ENCODE peak calls at places on chromosome 11, in seven cellular contexts. H is A549, T is sigmoid colon, P is stomach, L is ovary, V is adrenal gland, O is heart left ventricle. N is an unnamed sample. For H3K4me1, the result is how much of the 10 kb centered on the place peaks cover.

GRCh38 chr11:14451825-14452224 is 47.8 kb downstream of the COPB1 start:
- DNase-seq in P (no peak), H (no peak), T (no peak), O (no peak), V (no peak), L (no peak), N (no peak)

GRCh38 chr11:71470956-71471355 is 18.0 kb downstream of the NADSYN1 start:
- DNase-seq in V (no peak), T (peak), P (no peak), L (no peak), H (no peak), O (no peak), N (no peak)

GRCh38 chr11:71568707-71569349 is 3.5 kb downstream of the KRTAP5-10 start:
- DNase-seq in V (peak), T (peak), O (no peak), H (no peak), P (no peak), L (no peak), N (no peak)

GRCh38 chr11:130612291-130612802 is 163.9 kb downstream of the ADAMTS15 start:
- DNase-seq in O (no peak), H (peak), V (peak), T (no peak), P (no peak), L (no peak), N (no peak)

GRCh38 chr11:118659314-118659939 is 20.0 kb downstream of the TREH start:
- DNase-seq in V (peak), P (peak), L (peak), O (peak), T (peak), H (peak), N (peak)

GRCh38 chr11:86162257-86162656 is 82.3 kb upstream of the EED start:
- DNase-seq in L (peak), O (peak), T (peak), H (no peak), V (peak), P (no peak), N (peak)

GRCh38 chr11:59520741-59521140 is 9.4 kb downstream of the OR4D9 start:
- DNase-seq in L (no peak), H (no peak), O (no peak), P (no peak), T (no peak), V (no peak), N (no peak)

GRCh38 chr11:86726118-86726748 is 53.8 kb upstream of the ME3 start:
- DNase-seq in H (no peak), T (no peak), L (no peak), V (no peak), P (no peak), O (no peak), N (no peak)

GRCh38 chr11:131717616-131718015 is 347.2 kb downstream of the NTM start:
- DNase-seq in T (no peak), L (no peak), H (no peak), O (no peak), P (no peak), V (no peak), N (no peak)

GRCh38 chr11:115736146-115736545 is 231.9 kb upstream of the CADM1 start:
- DNase-seq in O (no peak), L (no peak), T (no peak), V (no peak), H (no peak), P (no peak), N (no peak)

GRCh38 chr11:11968511-11969280 is 39.7 kb downstream of the DKK3 start:
- DNase-seq in T (peak), H (no peak), L (no peak), P (no peak), V (no peak), O (no peak), N (no peak)

GRCh38 chr11:125267548-125267947 is 103.0 kb downstream of the PKNOX2 start:
- DNase-seq in T (no peak), L (no peak), H (no peak), O (no peak), V (no peak), P (no peak), N (no peak)

GRCh38 chr11:134071306-134071705 is 2.4 kb downstream of the JAM3 start:
- DNase-seq in O (no peak), V (no peak), H (no peak), T (no peak), L (no peak), P (no peak), N (no peak)

GRCh38 chr11:1943977-1944376 is 3.2 kb upstream of the MRPL23 start:
- DNase-seq in T (peak), O (peak), L (peak), P (no peak), V (no peak), H (no peak), N (peak)

GRCh38 chr11:88051386-88051785 is 123.9 kb downstream of the RAB38 start:
- DNase-seq in T (no peak), H (no peak), V (no peak), L (no peak), O (no peak), P (no peak), N (no peak)

GRCh38 chr11:116473236-116473769 is 299.5 kb downstream of the BUD13 start:
- DNase-seq in P (no peak), H (no peak), T (no peak), L (no peak), O (no peak), V (no peak), N (no peak)

GRCh38 chr11:120945042-120945441 is 78.9 kb upstream of the TBCEL start:
- DNase-seq in V (no peak), T (no peak), P (no peak), H (no peak), O (no peak), L (no peak), N (no peak)

GRCh38 chr11:360326-361280 is 8.7 kb upstream of the B4GALNT4 start:
- DNase-seq in T (peak), H (no peak), V (no peak), O (no peak), P (no peak), L (no peak), N (peak)

GRCh38 chr11:10407055-10407454 is 48.0 kb upstream of the AMPD3 start:
- DNase-seq in O (no peak), H (peak), T (no peak), P (no peak), L (no peak), V (no peak), N (no peak)

GRCh38 chr11:82794490-82794889 is 60.8 kb upstream of the FAM181B start:
- DNase-seq in L (no peak), T (no peak), O (no peak), V (no peak), H (no peak), P (no peak), N (no peak)

GRCh38 chr11:95277868-95278267 is 46.9 kb upstream of the SESN3 start:
- DNase-seq in V (no peak), H (no peak), L (no peak), P (no peak), O (no peak), T (no peak), N (no peak)

GRCh38 chr11:76763573-76764348 is 19.4 kb upstream of the TSKU start:
- DNase-seq in T (no peak), L (no peak), H (no peak), O (peak), V (no peak), P (no peak), N (no peak)

GRCh38 chr11:8038393-8038792 is 42.6 kb upstream of the TUB start:
- DNase-seq in T (no peak), O (no peak), L (no peak), P (no peak), V (peak), H (no peak), N (no peak)

GRCh38 chr11:17992916-17993315 is 19.9 kb downstream of the SERGEF start:
- DNase-seq in P (no peak), T (no peak), O (no peak), L (no peak), V (no peak), H (no peak), N (no peak)

GRCh38 chr11:120344302-120345004 is 8.2 kb downstream of the ARHGEF12 start:
- DNase-seq in P (no peak), L (no peak), O (no peak), V (no peak), H (no peak), T (no peak), N (no peak)

GRCh38 chr11:59944761-59945160 is 6.5 kb downstream of the OOSP1 start:
- DNase-seq in O (no peak), L (no peak), T (no peak), P (no peak), V (no peak), H (no peak), N (no peak)

GRCh38 chr11:14774738-14775137 is 117.3 kb downstream of the CYP2R1 start:
- DNase-seq in V (no peak), L (no peak), H (no peak), O (no peak), T (no peak), P (no peak), N (no peak)

GRCh38 chr11:64874841-64875240 is 3.6 kb downstream of the EHD1 start:
- DNase-seq in H (no peak), T (no peak), V (no peak), O (no peak), P (no peak), L (no peak), N (no peak)
- TF ChIP-seq POLR2A in H (no peak), T (no peak), V (no peak), O (no peak), P (no peak), L (no peak), N (no peak)

DNA sequence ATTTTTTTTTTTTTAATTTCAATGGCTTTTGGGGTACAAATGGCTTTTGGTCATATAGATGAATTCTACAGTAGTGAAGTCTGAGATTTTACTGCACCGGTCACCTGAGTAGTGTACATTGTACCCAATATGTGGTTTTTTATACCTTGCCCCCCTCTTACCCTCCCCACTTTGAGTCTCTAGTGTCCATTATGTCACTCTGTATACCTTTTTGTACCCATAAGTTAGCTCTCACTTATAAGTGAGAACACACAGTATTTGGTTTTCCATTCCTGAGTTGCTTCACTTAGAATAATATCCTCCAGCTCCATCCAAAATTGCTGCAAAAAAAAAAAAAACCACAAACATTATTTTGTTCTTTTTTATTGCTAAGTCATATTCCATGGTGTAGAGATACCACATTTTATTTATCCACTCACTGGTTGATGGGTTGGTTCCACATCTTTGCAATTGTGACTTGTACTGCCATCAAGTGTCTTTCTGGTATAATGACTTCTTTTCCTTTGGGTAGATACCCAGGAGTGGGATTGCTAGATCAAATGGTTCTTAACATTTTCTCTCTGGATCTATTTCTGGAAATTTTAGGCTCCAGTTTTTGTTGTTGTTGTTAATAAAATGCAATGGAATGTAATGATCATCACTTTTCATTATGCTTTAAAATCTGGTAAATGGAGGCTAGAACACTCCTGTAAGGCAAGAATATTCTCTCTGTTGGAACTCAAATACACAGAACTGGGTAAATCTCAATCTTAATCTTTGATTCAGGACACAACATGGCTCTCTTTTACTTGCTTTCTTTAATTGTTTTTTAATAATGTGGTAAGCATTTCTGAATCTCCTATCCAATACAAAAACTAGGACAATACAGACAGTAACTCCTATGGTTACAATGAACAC is 10.3 kb downstream of the NEAT1 start:
- DNase-seq in T (no peak), P (no peak), L (no peak), O (no peak), H (no peak), V (no peak), N (no peak)
- H3K4me1 ChIP-seq in T (half or more), P (half or more), L (under half), O (half or more), H (half or more), V (under half), N (under half)

GRCh38 chr11:69051381-69052342 is 2.9 kb downstream of the TPCN2 start:
- DNase-seq in L (no peak), O (no peak), P (no peak), V (peak), T (peak), H (no peak), N (peak)

GRCh38 chr11:69048056-69048717 is 545 bp upstream of the TPCN2 start:
- DNase-seq in L (no peak), T (no peak), O (no peak), V (no peak), P (no peak), H (no peak), N (no peak)

GRCh38 chr11:69050592-69051380 is 2.1 kb downstream of the TPCN2 start:
- DNase-seq in P (no peak), V (no peak), T (peak), L (no peak), O (no peak), H (no peak), N (no peak)

GRCh38 chr11:69049490-69049867 is 747 bp downstream of the TPCN2 start:
- DNase-seq in H (peak), T (no peak), V (no peak), L (no peak), O (no peak), P (no peak), N (no peak)

GRCh38 chr11:69048718-69049489 is at the start of gene TPCN2:
- DNase-seq in V (peak), P (peak), L (peak), O (peak), T (peak), H (peak), N (peak)
- TF ChIP-seq POLR2A in V (peak), P (no peak), L (peak), O (peak), T (peak), H (peak), N (peak)

GRCh38 chr11:123304828-123305530 is 109.9 kb upstream of the CLMP start:
- DNase-seq in T (no peak), O (peak), P (no peak), H (no peak), L (no peak), V (no peak), N (no peak)
- H3K4me1 ChIP-seq in T (under half), O (under half), P (under half), H (under half), L (under half), V (under half), N (under half)

GRCh38 chr11:27233654-27234042 is 129.4 kb downstream of the CCDC34 start:
- DNase-seq in T (no peak), P (no peak), V (no peak), O (no peak), L (no peak), H (no peak), N (no peak)

GRCh38 chr11:27231519-27231918 is 131.5 kb downstream of the CCDC34 start:
- DNase-seq in P (no peak), O (no peak), H (no peak), T (no peak), L (no peak), V (no peak), N (no peak)

GRCh38 chr11:27237641-27238040 is 125.4 kb downstream of the CCDC34 start:
- DNase-seq in P (no peak), L (no peak), T (peak), V (no peak), O (no peak), H (no peak), N (no peak)

GRCh38 chr11:27234961-27235360 is 128.1 kb downstream of the CCDC34 start:
- DNase-seq in L (no peak), P (no peak), V (no peak), T (no peak), H (no peak), O (no peak), N (no peak)

DNA sequence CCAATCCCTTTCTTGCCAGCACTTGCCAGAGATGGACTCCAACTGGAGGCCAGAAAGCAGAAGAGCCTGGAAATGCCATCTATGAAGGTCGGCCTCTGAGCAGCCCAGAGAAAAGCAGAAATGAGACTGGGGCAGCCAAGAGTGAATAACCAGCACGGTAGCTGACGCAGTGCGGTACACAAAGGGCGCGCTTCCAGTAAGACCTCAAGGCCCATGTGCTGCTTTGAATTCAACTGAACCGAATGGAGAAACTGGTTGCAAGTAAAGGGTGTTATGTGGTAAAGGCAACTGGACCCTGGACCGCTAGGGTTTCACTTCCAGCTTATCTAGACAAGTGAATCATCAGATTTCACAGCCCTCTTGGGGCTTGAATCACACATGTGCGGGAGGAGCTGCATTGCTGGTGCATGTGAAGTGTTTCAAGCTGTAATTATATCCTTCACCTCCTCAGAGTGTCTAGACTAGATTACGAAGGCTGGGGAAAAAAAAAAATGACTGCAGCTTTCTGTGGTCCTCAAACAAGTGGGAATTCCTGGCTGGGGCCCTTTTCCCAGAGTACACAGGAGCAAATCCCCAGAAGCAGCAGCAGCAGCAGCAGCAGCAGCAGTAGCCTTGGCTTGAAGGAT is 128.9 kb downstream of the CCDC34 start:
- DNase-seq in H (peak), V (peak), L (no peak), P (no peak), O (peak), T (peak), N (no peak)
- TF ChIP-seq POLR2A in H (no peak), V (no peak), L (no peak), P (no peak), O (no peak), T (no peak), N (no peak)

DNA sequence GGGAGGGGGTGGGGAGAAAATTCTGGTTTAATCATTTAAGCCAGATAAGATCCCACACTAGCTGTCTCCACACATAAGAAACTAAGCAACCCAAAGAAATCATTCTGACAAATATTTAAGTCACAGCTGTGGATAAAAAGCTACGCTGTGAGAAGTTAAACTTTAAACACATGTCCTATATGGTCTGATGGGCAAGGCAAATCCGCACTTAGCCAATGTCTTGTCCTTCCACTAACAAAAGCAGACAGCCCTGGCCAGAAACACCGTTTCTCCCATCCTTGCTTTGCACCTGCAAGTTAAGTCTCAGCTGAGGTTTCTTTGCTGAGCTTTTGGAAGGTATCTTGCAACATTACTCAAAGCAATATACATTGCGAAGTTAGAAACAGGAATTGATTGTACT is 68.0 kb downstream of the ETS1 start:
- DNase-seq in O (no peak), V (no peak), H (no peak), P (no peak), L (no peak), T (no peak), N (no peak)
- H3K4me1 ChIP-seq in O (under half), V (under half), H (half or more), P (half or more), L (under half), T (under half), N (under half)

GRCh38 chr11:67396258-67396581 is 4.4 kb downstream of the RAD9A start:
- DNase-seq in L (no peak), T (no peak), O (no peak), V (no peak), H (no peak), P (no peak), N (no peak)

GRCh38 chr11:67397536-67397935 is 4.1 kb downstream of the PPP1CA start:
- DNase-seq in V (no peak), T (no peak), H (no peak), L (no peak), P (no peak), O (no peak), N (no peak)

GRCh38 chr11:67398661-67399563 is 2.7 kb downstream of the PPP1CA start:
- DNase-seq in O (no peak), V (no peak), L (no peak), H (no peak), P (no peak), T (no peak), N (no peak)

GRCh38 chr11:67396587-67397398 is 4.9 kb downstream of the PPP1CA start:
- DNase-seq in L (no peak), H (no peak), P (no peak), O (no peak), T (peak), V (no peak), N (no peak)

DNA sequence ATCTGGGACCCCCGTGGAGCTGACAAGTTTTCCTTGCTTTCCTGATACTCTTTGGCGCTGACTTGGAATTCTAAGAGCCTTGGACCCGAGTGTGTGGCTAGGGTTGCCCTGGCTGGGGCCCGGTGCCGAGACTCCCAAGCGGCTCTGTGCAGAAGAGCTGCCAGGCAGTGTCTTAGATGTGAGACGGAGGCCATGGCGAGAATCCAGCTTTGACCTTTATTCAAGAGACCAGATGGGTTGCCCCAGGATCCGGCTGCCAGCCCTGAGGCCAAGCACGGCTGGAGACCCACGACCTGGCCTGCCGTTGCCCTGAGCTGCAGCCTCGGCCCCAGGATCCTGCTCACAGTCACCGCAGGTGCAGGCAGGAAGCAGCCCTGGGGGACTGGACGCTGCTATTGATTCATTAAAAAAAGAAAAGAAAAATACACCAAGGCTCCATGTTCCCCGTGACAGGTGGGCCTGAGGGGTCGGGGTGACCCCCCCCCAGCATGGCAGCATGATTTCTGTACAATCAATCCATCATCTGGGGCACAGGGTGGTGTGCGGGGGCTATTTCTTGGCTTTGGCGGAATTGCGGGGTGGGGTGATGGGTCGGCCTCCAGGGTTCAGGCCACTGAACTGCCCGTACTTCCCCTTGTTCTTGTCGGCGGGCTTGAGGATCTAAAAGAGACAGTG is 3.5 kb downstream of the PPP1CA start:
- DNase-seq in H (no peak), P (no peak), V (no peak), T (no peak), L (no peak), O (no peak), N (no peak)
- TF ChIP-seq POLR2A in H (no peak), P (no peak), V (no peak), T (no peak), L (no peak), O (no peak), N (no peak)

GRCh38 chr11:62505784-62506145 is 40.8 kb downstream of the AHNAK start:
- DNase-seq in V (no peak), P (no peak), T (no peak), L (peak), O (no peak), H (no peak), N (no peak)

GRCh38 chr11:62502030-62502730 is 44.4 kb downstream of the AHNAK start:
- DNase-seq in O (no peak), H (no peak), L (no peak), P (no peak), V (no peak), T (no peak), N (no peak)

GRCh38 chr11:62506413-62506940 is 40.1 kb downstream of the AHNAK start:
- DNase-seq in L (no peak), H (no peak), O (no peak), P (no peak), T (no peak), V (no peak), N (no peak)

GRCh38 chr11:62505112-62505783 is 41.4 kb downstream of the AHNAK start:
- DNase-seq in O (peak), H (no peak), P (no peak), T (peak), L (no peak), V (no peak), N (no peak)

GRCh38 chr11:62504158-62504973 is 42.2 kb downstream of the AHNAK start:
- DNase-seq in V (no peak), O (no peak), H (no peak), T (no peak), P (no peak), L (no peak), N (no peak)
- H3K4me1 ChIP-seq in V (under half), O (half or more), H (half or more), T (half or more), P (half or more), L (under half), N (under half)

N was measured in right lobe of liver.